ENCODE peak calls at places on chromosomes 13 and 19, in four cellular contexts. W is activated T-cell treated with anti-CD3 and anti-CD28 coated beads for 1 hour, Z is pons, J is Calu3. A is an unnamed sample.

GRCh38 chr19:35618857-35619256 is 6.3 kb downstream of the HAUS5 start:
- DNase-seq in Z (no peak), J (no peak), W (no peak), A (no peak)

GRCh38 chr13:30159446-30159839 is 147.9 kb downstream of the KATNAL1 start:
- DNase-seq in Z (no peak), J (no peak), W (no peak), A (no peak)

GRCh38 chr19:51258165-51258564 is 7.3 kb downstream of the SIGLECL1 start:
- DNase-seq in J (no peak), W (no peak), Z (no peak), A (no peak)

GRCh38 chr13:37418490-37418889 is 180.1 kb downstream of the POSTN start:
- DNase-seq in Z (no peak), J (no peak), W (no peak), A (no peak)

GRCh38 chr19:15869109-15869555 is 28.7 kb downstream of the CYP4F2 start:
- DNase-seq in Z (peak), W (peak), J (peak), A (peak)

GRCh38 chr19:34428549-34429285 is 536 bp downstream of the UBA2 start:
- DNase-seq in W (no peak), Z (peak), J (peak), A (peak)

GRCh38 chr19:33458171-33458633 is 63.4 kb downstream of the PEPD start:
- DNase-seq in J (no peak), W (no peak), Z (no peak), A (no peak)

GRCh38 chr19:791605-792360 is 5.5 kb upstream of the PTBP1 start:
- DNase-seq in J (no peak), W (no peak), Z (no peak), A (no peak)

GRCh38 chr13:98900442-98900841 is 77.4 kb downstream of the DOCK9 start:
- DNase-seq in W (no peak), J (no peak), Z (no peak), A (no peak)

GRCh38 chr13:99231726-99232125 is 26.5 kb downstream of the GPR18 start:
- DNase-seq in Z (no peak), J (no peak), W (no peak), A (no peak)

GRCh38 chr19:42254083-42254849 is 662 bp downstream of the ERF start:
- DNase-seq in W (peak), Z (peak), J (peak), A (peak)

GRCh38 chr13:60134376-60134775 is 29.4 kb downstream of the DIAPH3 start:
- DNase-seq in Z (no peak), W (no peak), J (no peak), A (no peak)

GRCh38 chr13:79621449-79621848 is 140.5 kb downstream of the NDFIP2 start:
- DNase-seq in Z (no peak), W (no peak), J (no peak), A (no peak)

GRCh38 chr13:108408670-108409069 is 139.2 kb downstream of the TNFSF13B start:
- DNase-seq in J (no peak), Z (no peak), W (no peak), A (no peak)

GRCh38 chr19:29836409-29836825 is 24.6 kb downstream of the CCNE1 start:
- DNase-seq in Z (no peak), W (no peak), J (no peak), A (no peak)

GRCh38 chr19:15905026-15905425 is 7.2 kb upstream of the CYP4F2 start:
- DNase-seq in Z (no peak), J (no peak), W (no peak), A (no peak)

GRCh38 chr13:98240974-98241373 is 63.9 kb upstream of the RNF113B start:
- DNase-seq in Z (no peak), W (no peak), J (no peak), A (no peak)